ENCODE peak calls at places on chromosomes 3 and 15, in nine cellular contexts. W, N, D, O, C, S, T, G and M are unnamed samples.

GRCh38 chr15:34673241-34673640 is 81.6 kb downstream of the GJD2 start:
- DNase-seq in W (no peak), N (no peak), D (no peak), O (no peak), C (no peak), S (no peak), T (no peak), G (no peak), M (no peak)

GRCh38 chr3:194870394-194871110 is 184.9 kb downstream of the FAM43A start:
- DNase-seq in W (no peak), N (no peak), D (no peak), O (peak), C (no peak), S (peak), T (no peak), G (peak), M (no peak)

GRCh38 chr3:40083066-40083465 is 226.4 kb upstream of the EIF1B start:
- DNase-seq in W (no peak), N (no peak), D (no peak), O (no peak), C (no peak), S (no peak), T (no peak), G (no peak), M (no peak)

GRCh38 chr3:43790060-43790459 is 99.3 kb downstream of the ABHD5 start:
- DNase-seq in W (no peak), N (no peak), D (no peak), O (no peak), C (no peak), S (no peak), T (no peak), G (no peak), M (no peak)

GRCh38 chr3:78919021-78919755 is 848.6 kb downstream of the ROBO1 start:
- DNase-seq in W (no peak), N (no peak), D (peak), O (no peak), C (no peak), S (no peak), T (peak), G (peak), M (no peak)

GRCh38 chr15:95495033-95495541 is 835.4 kb upstream of the NR2F2 start:
- DNase-seq in W (peak), N (peak), D (no peak), O (no peak), C (no peak), S (no peak), T (no peak), G (peak), M (no peak)

GRCh38 chr3:50355829-50356552 is 3.3 kb downstream of the TMEM115 start:
- DNase-seq in W (peak), N (peak), D (no peak), O (no peak), C (no peak), S (no peak), T (no peak), G (no peak), M (no peak)

GRCh38 chr3:161818106-161818505 is 321.5 kb downstream of the OTOL1 start:
- DNase-seq in W (no peak), N (no peak), D (no peak), O (no peak), C (no peak), S (no peak), T (no peak), G (no peak), M (no peak)

GRCh38 chr3:81375921-81376320 is 385.5 kb downstream of the GBE1 start:
- DNase-seq in W (no peak), N (no peak), D (no peak), O (no peak), C (no peak), S (no peak), T (no peak), G (no peak), M (no peak)

GRCh38 chr3:42539871-42540714 is 37.6 kb downstream of the VIPR1 start:
- DNase-seq in W (peak), N (peak), D (no peak), O (peak), C (peak), S (peak), T (no peak), G (peak), M (peak)

GRCh38 chr15:38853608-38854007 is 289.0 kb upstream of the RASGRP1 start:
- DNase-seq in W (no peak), N (no peak), D (peak), O (no peak), C (peak), S (no peak), T (no peak), G (peak), M (peak)

GRCh38 chr15:59306520-59307163 is 66.0 kb downstream of the MYO1E start:
- DNase-seq in W (no peak), N (no peak), D (no peak), O (no peak), C (no peak), S (no peak), T (no peak), G (no peak), M (no peak)

GRCh38 chr3:106204160-106204868 is 335.5 kb upstream of the CBLB start:
- DNase-seq in W (no peak), N (no peak), D (no peak), O (no peak), C (no peak), S (no peak), T (no peak), G (no peak), M (no peak)

GRCh38 chr15:75161788-75162414 is 39.8 kb upstream of the C15orf39 start:
- DNase-seq in W (peak), N (peak), D (no peak), O (no peak), C (no peak), S (no peak), T (no peak), G (peak), M (no peak)

GRCh38 chr3:195032106-195032759 is 238.7 kb downstream of the XXYLT1 start:
- DNase-seq in W (no peak), N (no peak), D (no peak), O (no peak), C (no peak), S (no peak), T (no peak), G (no peak), M (no peak)

GRCh38 chr3:172456404-172456803 is 8.1 kb upstream of the GHSR start:
- DNase-seq in W (no peak), N (no peak), D (no peak), O (no peak), C (no peak), S (no peak), T (no peak), G (no peak), M (no peak)

GRCh38 chr3:43960448-43960840 is 269.7 kb downstream of the ABHD5 start:
- DNase-seq in W (no peak), N (no peak), D (no peak), O (no peak), C (peak), S (no peak), T (no peak), G (no peak), M (peak)

GRCh38 chr15:42069496-42070275 is 24.7 kb downstream of the PLA2G4D start:
- DNase-seq in W (peak), N (no peak), D (no peak), O (no peak), C (no peak), S (no peak), T (no peak), G (no peak), M (no peak)

GRCh38 chr3:196399485-196399945 is 32.7 kb downstream of the UBXN7 start:
- DNase-seq in W (no peak), N (no peak), D (peak), O (no peak), C (no peak), S (no peak), T (no peak), G (peak), M (no peak)

GRCh38 chr15:62880278-62880677 is 162.3 kb upstream of the TPM1 start:
- DNase-seq in W (no peak), N (no peak), D (no peak), O (no peak), C (peak), S (no peak), T (no peak), G (peak), M (no peak)

GRCh38 chr3:54928056-54928770 is at the start of gene LRTM1:
- DNase-seq in W (no peak), N (no peak), D (no peak), O (no peak), C (no peak), S (no peak), T (no peak), G (no peak), M (no peak)

GRCh38 chr3:161939919-161940693 is 443.5 kb downstream of the OTOL1 start:
- DNase-seq in W (no peak), N (no peak), D (no peak), O (no peak), C (no peak), S (no peak), T (no peak), G (peak), M (no peak)

GRCh38 chr3:178618197-178618596 is 82.0 kb downstream of the KCNMB2 start:
- DNase-seq in W (no peak), N (no peak), D (no peak), O (no peak), C (no peak), S (no peak), T (no peak), G (peak), M (no peak)

GRCh38 chr3:177201707-177202397 is 4.6 kb upstream of the TBL1XR1 start:
- DNase-seq in W (no peak), N (no peak), D (peak), O (no peak), C (peak), S (no peak), T (peak), G (peak), M (peak)

GRCh38 chr3:10284496-10284895 is 8.3 kb downstream of the GHRL start:
- DNase-seq in W (no peak), N (no peak), D (no peak), O (no peak), C (no peak), S (no peak), T (peak), G (no peak), M (no peak)

GRCh38 chr15:63971904-63972303 is 74.4 kb downstream of the DAPK2 start:
- DNase-seq in W (no peak), N (no peak), D (no peak), O (no peak), C (no peak), S (peak), T (no peak), G (no peak), M (no peak)

GRCh38 chr3:48122504-48122903 is 65.7 kb downstream of the CDC25A start:
- DNase-seq in W (no peak), N (no peak), D (no peak), O (no peak), C (no peak), S (no peak), T (no peak), G (no peak), M (no peak)

GRCh38 chr3:62632510-62633294 is 242.5 kb downstream of the CADPS start:
- DNase-seq in W (no peak), N (no peak), D (no peak), O (no peak), C (peak), S (no peak), T (no peak), G (no peak), M (no peak)

GRCh38 chr15:82767163-82767829 is 38.6 kb downstream of the FSD2 start:
- DNase-seq in W (no peak), N (no peak), D (no peak), O (no peak), C (no peak), S (no peak), T (no peak), G (no peak), M (no peak)

GRCh38 chr3:108223928-108224327 is 1.7 kb upstream of the IFT57 start:
- DNase-seq in W (no peak), N (no peak), D (no peak), O (no peak), C (no peak), S (no peak), T (no peak), G (peak), M (peak)

GRCh38 chr3:108222813-108223307 is 636 bp upstream of the IFT57 start:
- DNase-seq in W (no peak), N (no peak), D (no peak), O (no peak), C (peak), S (no peak), T (no peak), G (no peak), M (no peak)

GRCh38 chr3:108221911-108222812 is at the start of gene IFT57:
- DNase-seq in W (peak), N (peak), D (peak), O (peak), C (peak), S (peak), T (peak), G (peak), M (peak)

GRCh38 chr3:108219336-108219735 is 2.9 kb downstream of the IFT57 start:
- DNase-seq in W (no peak), N (no peak), D (no peak), O (no peak), C (no peak), S (no peak), T (no peak), G (no peak), M (no peak)

GRCh38 chr3:108221403-108221802 is 821 bp downstream of the IFT57 start:
- DNase-seq in W (no peak), N (no peak), D (no peak), O (no peak), C (no peak), S (no peak), T (no peak), G (peak), M (no peak)
- H3K4me3 ChIP-seq in W (peak), N (peak), D (peak), O (peak), C (peak), S (peak), T (peak), G (peak), M (peak)

DNA sequence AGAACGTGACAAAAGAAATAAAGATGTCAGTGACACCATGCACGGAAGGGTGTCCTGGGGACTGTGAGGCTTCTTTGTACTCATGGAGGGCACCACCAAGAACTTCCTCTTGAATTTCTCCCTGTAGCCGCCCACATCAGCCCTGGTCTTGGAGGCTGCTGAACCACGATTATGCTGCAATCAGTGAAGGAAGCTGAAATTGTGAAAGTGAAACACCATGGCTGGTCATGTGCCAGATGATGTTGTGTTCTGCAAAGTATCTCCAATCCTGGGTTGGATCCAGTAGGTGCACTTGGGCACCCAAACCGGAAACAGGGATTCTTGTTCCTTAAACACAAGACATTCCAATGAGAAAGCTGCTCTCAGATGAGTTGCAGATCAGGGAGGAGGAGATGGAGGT is 104.4 kb upstream of the GOLGA6L6 start:
- DNase-seq in W (no peak), N (peak), D (no peak), O (peak), C (peak), S (no peak), T (peak), G (peak), M (no peak)
- H3K4me3 ChIP-seq in W (no peak), N (no peak), D (no peak), O (no peak), C (peak), S (no peak), T (no peak), G (no peak), M (no peak)

DNA sequence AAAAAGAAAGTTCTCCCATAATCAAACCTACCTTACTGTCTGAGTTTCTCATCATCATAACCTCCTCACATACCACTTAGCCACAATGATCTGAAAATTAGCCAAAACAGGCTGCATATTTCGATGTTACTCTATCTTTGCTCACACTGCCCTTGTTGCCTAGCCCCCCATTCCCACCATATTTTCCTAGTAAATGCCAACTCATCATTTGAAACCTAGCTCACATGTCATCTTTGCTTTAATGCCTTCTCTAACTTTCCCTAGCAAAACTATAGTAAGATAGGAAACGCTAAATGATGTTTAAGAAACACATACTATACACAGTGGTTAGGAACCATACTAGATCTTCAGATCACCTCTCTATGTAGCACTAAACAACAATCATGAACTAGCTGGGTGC is 64.9 kb downstream of the INO80 start:
- DNase-seq in W (no peak), N (no peak), D (no peak), O (no peak), C (no peak), S (no peak), T (no peak), G (no peak), M (no peak)
- H3K4me3 ChIP-seq in W (no peak), N (no peak), D (no peak), O (no peak), C (no peak), S (no peak), T (no peak), G (no peak), M (no peak)

DNA sequence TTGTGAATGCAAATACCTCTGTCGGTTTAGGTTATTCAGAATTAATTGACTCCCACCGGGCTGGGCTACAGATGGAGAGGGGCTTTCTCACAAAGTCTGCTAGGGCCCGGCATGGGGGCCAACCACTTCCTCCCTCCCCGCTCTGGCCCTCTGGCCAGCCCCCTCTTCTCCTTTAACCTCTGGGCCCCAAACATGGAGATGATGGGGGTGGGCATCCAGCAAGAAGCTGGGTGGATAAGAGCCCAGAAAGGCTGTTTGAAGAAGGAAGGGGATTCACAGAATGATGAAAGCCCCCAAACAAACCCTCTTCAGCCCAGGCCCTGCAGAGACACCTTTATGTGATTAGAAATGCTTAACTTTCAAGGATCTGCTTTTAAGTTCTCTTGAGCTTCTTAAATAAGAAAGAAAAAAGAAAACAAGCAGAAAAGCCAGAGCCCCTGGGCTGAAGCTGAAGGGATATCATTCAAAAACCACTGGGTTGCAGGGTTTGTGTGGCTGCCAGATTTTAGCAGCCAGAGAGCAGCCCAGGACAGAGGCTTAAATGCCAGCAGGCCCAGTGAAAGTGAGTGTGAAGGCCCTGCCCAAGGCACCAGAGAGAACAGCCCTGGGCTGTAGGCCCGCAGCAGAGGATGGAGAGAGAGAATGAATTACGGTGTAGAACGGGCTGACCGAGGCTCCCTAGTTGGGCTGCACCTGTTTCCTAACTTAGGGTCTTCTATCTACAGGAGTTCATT is 106.4 kb upstream of the BOC start:
- DNase-seq in W (no peak), N (no peak), D (no peak), O (no peak), C (no peak), S (no peak), T (no peak), G (no peak), M (no peak)
- H3K4me3 ChIP-seq in W (no peak), N (no peak), D (no peak), O (no peak), C (no peak), S (no peak), T (no peak), G (no peak), M (no peak)

GRCh38 chr3:115087512-115087911 is 59.6 kb downstream of the ZBTB20 start:
- DNase-seq in W (no peak), N (no peak), D (no peak), O (no peak), C (no peak), S (no peak), T (no peak), G (no peak), M (no peak)

GRCh38 chr3:115086379-115086778 is 60.7 kb downstream of the ZBTB20 start:
- DNase-seq in W (no peak), N (no peak), D (no peak), O (no peak), C (no peak), S (no peak), T (no peak), G (no peak), M (no peak)

GRCh38 chr3:115081444-115081843 is 65.6 kb downstream of the ZBTB20 start:
- DNase-seq in W (no peak), N (no peak), D (no peak), O (no peak), C (no peak), S (no peak), T (no peak), G (no peak), M (no peak)

GRCh38 chr3:115085197-115085865 is 61.8 kb downstream of the ZBTB20 start:
- DNase-seq in W (no peak), N (no peak), D (no peak), O (no peak), C (no peak), S (no peak), T (no peak), G (no peak), M (no peak)

DNA sequence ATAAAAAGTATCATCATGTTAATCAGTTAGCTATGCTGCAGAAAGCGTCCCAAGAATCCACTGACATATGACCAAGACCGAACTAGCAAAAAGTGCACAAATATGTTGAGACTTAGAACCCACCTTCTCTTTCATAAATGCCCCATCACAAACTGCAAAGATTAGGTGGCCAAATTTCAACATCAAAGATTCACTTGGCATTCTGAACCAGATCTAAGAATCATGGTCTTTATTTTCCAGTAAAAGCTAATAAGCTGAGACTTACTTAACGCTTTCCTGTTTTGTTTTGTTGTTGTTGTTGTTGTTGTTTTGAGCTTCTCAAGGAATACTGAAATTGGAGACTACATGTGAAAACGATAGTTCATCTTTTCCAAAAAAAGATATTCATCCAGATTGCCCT is 62.4 kb downstream of the ZBTB20 start:
- DNase-seq in W (no peak), N (no peak), D (no peak), O (no peak), C (no peak), S (no peak), T (no peak), G (no peak), M (no peak)
- H3K4me3 ChIP-seq in W (no peak), N (no peak), D (no peak), O (no peak), C (no peak), S (no peak), T (no peak), G (no peak), M (no peak)